ENCODE peak calls at places on chromosome 19, in nine cellular contexts. O, X, B, R, N, P, H, Y and V are unnamed samples.

GRCh38 chr19:10968527-10969081 is 7.8 kb downstream of the SMARCA4 start:
- DNase-seq in O (no peak), X (no peak), B (no peak), R (no peak), N (no peak), P (no peak), H (no peak), Y (no peak), V (no peak)

GRCh38 chr19:3357362-3357730 is 9.0 kb upstream of the NFIC start:
- DNase-seq in O (no peak), X (no peak), B (no peak), R (no peak), N (no peak), P (no peak), H (no peak), Y (no peak), V (no peak)

GRCh38 chr19:43474986-43475705 is 9.7 kb upstream of the LYPD3 start:
- DNase-seq in O (peak; percentile 91), X (peak; percentile 95), B (peak; percentile 96), R (peak; percentile 98), N (peak; percentile 90), P (peak; percentile 99), H (peak; percentile 73), Y (peak; percentile 100), V (peak; percentile 92)

GRCh38 chr19:13149628-13150186 is 468 bp downstream of the STX10 start:
- DNase-seq in O (no peak), X (peak; percentile 27), B (no peak), R (peak; percentile 75), N (no peak), P (peak; percentile 66), H (no peak), Y (peak; percentile 63), V (peak; percentile 48)

GRCh38 chr19:17450264-17451075 is 2.0 kb upstream of the TMEM221 start:
- DNase-seq in O (no peak), X (no peak), B (no peak), R (no peak), N (no peak), P (no peak), H (no peak), Y (no peak), V (no peak)

GRCh38 chr19:51687791-51688664 is 5.1 kb upstream of the SPACA6 start:
- DNase-seq in O (peak; percentile 41), X (peak; percentile 70), B (no peak), R (peak; percentile 79), N (no peak), P (peak; percentile 46), H (no peak), Y (peak; percentile 67), V (no peak)

GRCh38 chr19:52748336-52748950 is 13.6 kb upstream of the ZNF611 start:
- DNase-seq in O (peak; percentile 18), X (peak; percentile 65), B (no peak), R (no peak), N (no peak), P (peak; percentile 7), H (no peak), Y (no peak), V (no peak)

GRCh38 chr19:27758626-27759505 is 1454.1 kb downstream of the UQCRFS1 start:
- DNase-seq in O (no peak), X (no peak), B (no peak), R (no peak), N (no peak), P (no peak), H (no peak), Y (no peak), V (no peak)

GRCh38 chr19:51272183-51272817 is 21.4 kb downstream of the SIGLECL1 start:
- DNase-seq in O (no peak), X (no peak), B (no peak), R (no peak), N (no peak), P (no peak), H (no peak), Y (no peak), V (no peak)

GRCh38 chr19:51697169-51697776 is 4.1 kb downstream of the SPACA6 start:
- DNase-seq in O (no peak), X (no peak), B (no peak), R (no peak), N (no peak), P (no peak), H (no peak), Y (no peak), V (no peak)

GRCh38 chr19:56136362-56136761 is 4.7 kb upstream of the ZNF444 start:
- DNase-seq in O (no peak), X (no peak), B (no peak), R (no peak), N (no peak), P (no peak), H (no peak), Y (no peak), V (no peak)

GRCh38 chr19:46861691-46862503 is 1.1 kb downstream of the ARHGAP35 start:
- DNase-seq in O (peak; percentile 11), X (no peak), B (no peak), R (peak; percentile 49), N (no peak), P (no peak), H (no peak), Y (peak; percentile 30), V (no peak)

DNA sequence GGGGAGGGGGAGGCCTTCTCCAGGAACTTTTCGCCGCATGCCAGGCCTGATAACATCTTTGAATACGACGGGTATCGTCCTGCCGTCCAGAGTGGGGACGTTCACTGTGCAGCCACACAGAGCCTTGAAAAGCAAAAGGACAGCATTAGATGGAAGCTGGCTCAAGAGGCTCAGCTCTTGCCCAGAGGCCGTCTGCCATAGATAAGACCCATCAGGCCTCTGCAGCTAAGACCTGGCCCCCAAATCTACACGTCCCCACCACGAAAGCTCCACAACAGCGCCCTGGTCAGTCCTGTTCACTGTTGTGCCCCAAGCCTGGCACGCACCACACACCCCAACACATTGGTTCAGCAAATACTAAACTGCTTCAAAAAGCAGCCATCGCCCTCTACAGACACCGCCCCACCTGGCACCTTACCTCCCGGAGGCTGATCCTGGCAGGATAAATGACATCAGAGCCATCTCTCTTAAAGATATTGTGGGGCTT is 2.1 kb downstream of the DNAJB1 start:
- DNase-seq in O (no peak), X (no peak), B (no peak), R (no peak), N (no peak), P (no peak), H (no peak), Y (no peak), V (no peak)
- TF ChIP-seq CTCF in O (no peak), X (no peak), B (no peak), R (no peak), N (no peak), P (no peak), H (no peak), Y (no peak), V (no peak)

GRCh38 chr19:8455018-8455417 is 10.2 kb downstream of the HNRNPM start:
- DNase-seq in O (no peak), X (no peak), B (no peak), R (no peak), N (no peak), P (no peak), H (no peak), Y (no peak), V (no peak)

GRCh38 chr19:8454218-8454617 is 9.4 kb downstream of the HNRNPM start:
- DNase-seq in O (no peak), X (no peak), B (no peak), R (no peak), N (no peak), P (no peak), H (no peak), Y (no peak), V (no peak)

GRCh38 chr19:8457209-8457608 is 12.4 kb downstream of the HNRNPM start:
- DNase-seq in O (no peak), X (no peak), B (no peak), R (no peak), N (no peak), P (no peak), H (no peak), Y (no peak), V (no peak)

GRCh38 chr19:8457802-8458201 is 13.0 kb downstream of the HNRNPM start:
- DNase-seq in O (no peak), X (no peak), B (no peak), R (no peak), N (no peak), P (no peak), H (no peak), Y (no peak), V (no peak)

GRCh38 chr19:8456064-8456463 is 11.3 kb downstream of the HNRNPM start:
- DNase-seq in O (no peak), X (no peak), B (no peak), R (no peak), N (no peak), P (peak; percentile 39), H (no peak), Y (peak; percentile 24), V (no peak)
- TF ChIP-seq CTCF in O (no peak), X (peak; percentile 20), B (no peak), R (no peak), N (no peak), P (peak; percentile 22), H (peak; percentile 9), Y (no peak), V (peak; percentile 30)

GRCh38 chr19:44756089-44756562 is 7.6 kb downstream of the BCL3 start:
- DNase-seq in O (no peak), X (no peak), B (no peak), R (no peak), N (no peak), P (no peak), H (no peak), Y (no peak), V (no peak)

GRCh38 chr19:44758596-44758995 is 10.1 kb downstream of the BCL3 start:
- DNase-seq in O (no peak), X (no peak), B (no peak), R (no peak), N (no peak), P (no peak), H (no peak), Y (peak; percentile 53), V (no peak)

GRCh38 chr19:44757057-44757734 is 8.7 kb downstream of the BCL3 start:
- DNase-seq in O (no peak), X (peak; percentile 76), B (no peak), R (peak; percentile 82), N (no peak), P (peak; percentile 39), H (no peak), Y (peak; percentile 62), V (peak; percentile 30)

GRCh38 chr19:44759083-44759804 is 10.7 kb downstream of the BCL3 start:
- DNase-seq in O (no peak), X (no peak), B (no peak), R (no peak), N (no peak), P (no peak), H (no peak), Y (no peak), V (no peak)

GRCh38 chr19:44757735-44758505 is 9.4 kb downstream of the BCL3 start:
- DNase-seq in O (peak; percentile 55), X (peak; percentile 76), B (no peak), R (peak; percentile 86), N (no peak), P (peak; percentile 64), H (no peak), Y (peak; percentile 77), V (peak; percentile 47)
- TF ChIP-seq CTCF in O (peak; percentile 11), X (peak; percentile 3), B (no peak), R (peak; percentile 34), N (no peak), P (no peak), H (no peak), Y (no peak), V (peak; percentile 18)

DNA sequence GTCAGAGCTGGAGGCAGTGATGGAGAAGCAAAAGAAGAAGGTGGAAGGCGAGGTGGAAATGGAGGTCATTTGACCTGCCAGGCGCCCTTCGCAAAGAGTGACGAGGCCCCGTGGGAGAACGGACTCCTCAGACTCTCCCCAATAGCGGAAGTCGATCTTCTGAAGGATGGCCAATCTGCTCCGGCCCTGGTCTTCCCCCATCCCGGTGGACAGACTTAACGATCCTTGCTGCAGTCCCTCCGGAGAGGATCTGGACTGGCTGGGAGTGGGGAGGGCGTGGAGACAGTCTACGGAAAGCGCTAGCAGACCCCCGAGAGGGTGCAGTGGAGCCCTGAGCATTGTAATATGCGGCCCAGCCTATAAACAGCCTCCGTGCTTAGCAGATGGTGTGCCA is 11.9 kb downstream of the EPS8L1 start:
- DNase-seq in O (no peak), X (peak; percentile 19), B (peak; percentile 48), R (no peak), N (no peak), P (no peak), H (no peak), Y (no peak), V (no peak)
- TF ChIP-seq CTCF in O (no peak), X (no peak), B (no peak), R (no peak), N (no peak), P (no peak), H (no peak), Y (no peak), V (no peak)